ENCODE peak calls at places on chromosomes 11 and 22, in seven cellular contexts. K is epithelial cell of esophagus; X is naive thymus-derived CD4-positive, alpha-beta T cell; C is activated effector memory CD4-positive, alpha-beta T cell treated with Interleukin-2 at 50 U/mL for 16 hours; D is T follicular helper cell; Y is A549; P is HEK293T. B is an unnamed sample.

GRCh38 chr11:13940611-13941256 is 21.8 kb upstream of the SPON1 start:
- DNase-seq in K (no peak), X (peak), C (peak), D (peak), Y (no peak), P (no peak), B (no peak)

GRCh38 chr11:9065614-9066431 is 25.6 kb downstream of the SCUBE2 start:
- DNase-seq in K (no peak), X (no peak), C (no peak), D (no peak), Y (peak), P (no peak), B (no peak)

GRCh38 chr11:125102544-125102943 is 8.9 kb downstream of the TMEM218 start:
- DNase-seq in K (no peak), X (no peak), C (no peak), D (no peak), Y (no peak), P (no peak), B (no peak)

GRCh38 chr11:74678591-74679512 is 52.4 kb downstream of the CHRDL2 start:
- DNase-seq in K (no peak), X (no peak), C (no peak), D (no peak), Y (no peak), P (no peak), B (no peak)

GRCh38 chr11:104534268-104534667 is 364.0 kb downstream of the CASP12 start:
- DNase-seq in K (peak), X (no peak), C (no peak), D (no peak), Y (peak), P (no peak), B (no peak)

GRCh38 chr22:30829901-30830550 is 135.4 kb downstream of the OSBP2 start:
- DNase-seq in K (peak), X (no peak), C (no peak), D (no peak), Y (peak), P (no peak), B (no peak)

GRCh38 chr11:66291706-66292542 is at the start of gene TMEM151A:
- DNase-seq in K (no peak), X (no peak), C (no peak), D (no peak), Y (no peak), P (no peak), B (no peak)

GRCh38 chr22:24179478-24180210 is 1.6 kb upstream of the SUSD2 start:
- DNase-seq in K (no peak), X (no peak), C (no peak), D (no peak), Y (no peak), P (no peak), B (no peak)

GRCh38 chr22:25364281-25364680 is 144.8 kb downstream of the CRYBB2 start:
- DNase-seq in K (no peak), X (no peak), C (no peak), D (no peak), Y (no peak), P (no peak), B (no peak)

GRCh38 chr22:27669798-27670599 is 131.6 kb downstream of the MN1 start:
- DNase-seq in K (no peak), X (no peak), C (no peak), D (no peak), Y (peak), P (no peak), B (no peak)

GRCh38 chr11:78079232-78080083 is at the start of gene NDUFC2:
- DNase-seq in K (peak), X (peak), C (peak), D (peak), Y (peak), P (peak), B (peak)

GRCh38 chr22:42442746-42443145 is 10.5 kb upstream of the NFAM1 start:
- DNase-seq in K (no peak), X (no peak), C (no peak), D (no peak), Y (no peak), P (no peak), B (no peak)

GRCh38 chr11:43130616-43131015 is 181.2 kb upstream of the API5 start:
- DNase-seq in K (no peak), X (no peak), C (no peak), D (no peak), Y (no peak), P (no peak), B (peak)

GRCh38 chr22:21451545-21452520 is 15.4 kb upstream of the TMEM191C start:
- DNase-seq in K (no peak), X (no peak), C (no peak), D (no peak), Y (no peak), P (no peak), B (no peak)

GRCh38 chr11:88384004-88384677 is 46.6 kb upstream of the CTSC start:
- DNase-seq in K (peak), X (no peak), C (no peak), D (no peak), Y (peak), P (no peak), B (peak)

GRCh38 chr11:65977621-65978390 is 16.3 kb downstream of the SART1 start:
- DNase-seq in K (no peak), X (no peak), C (no peak), D (no peak), Y (no peak), P (no peak), B (no peak)

GRCh38 chr11:698493-699115 is 3.0 kb downstream of the TMEM80 start:
- DNase-seq in K (no peak), X (peak), C (no peak), D (no peak), Y (no peak), P (no peak), B (no peak)

GRCh38 chr11:113176971-113177370 is 137.4 kb upstream of the TTC12 start:
- DNase-seq in K (no peak), X (no peak), C (no peak), D (no peak), Y (no peak), P (no peak), B (no peak)

GRCh38 chr22:36324414-36324813 is 63.4 kb downstream of the MYH9 start:
- DNase-seq in K (no peak), X (no peak), C (no peak), D (no peak), Y (no peak), P (no peak), B (no peak)

GRCh38 chr22:40519284-40519947 is 117.1 kb downstream of the MRTFA start:
- DNase-seq in K (peak), X (peak), C (no peak), D (no peak), Y (no peak), P (no peak), B (no peak)

GRCh38 chr11:111978028-111978771 is 41.1 kb downstream of the DIXDC1 start:
- DNase-seq in K (peak), X (no peak), C (no peak), D (no peak), Y (no peak), P (peak), B (peak)

GRCh38 chr22:50705219-50705691 is 32.6 kb downstream of the SHANK3 start:
- DNase-seq in K (peak), X (no peak), C (no peak), D (no peak), Y (no peak), P (no peak), B (no peak)

GRCh38 chr11:90349741-90350140 is 126.9 kb upstream of the CHORDC1 start:
- DNase-seq in K (no peak), X (no peak), C (no peak), D (no peak), Y (no peak), P (no peak), B (no peak)

GRCh38 chr11:65471410-65471762 is 27.5 kb upstream of the MALAT1 start:
- DNase-seq in K (peak), X (peak), C (no peak), D (no peak), Y (peak), P (no peak), B (peak)

GRCh38 chr22:48264586-48264985 is 1502.1 kb downstream of the TBC1D22A start:
- DNase-seq in K (no peak), X (no peak), C (no peak), D (no peak), Y (no peak), P (no peak), B (peak)

B was measured in T47D.